ENCODE peak calls at places on chromosomes 7 and 10, in four cellular contexts. R, H, A and Y are unnamed samples.

GRCh38 chr7:106757846-106758245 is 96.9 kb upstream of the CCDC71L start:
- DNase-seq in R (no peak), H (no peak), A (no peak), Y (no peak)

GRCh38 chr7:46146454-46147255 is 225.6 kb upstream of the IGFBP3 start:
- DNase-seq in R (no peak), H (no peak), A (no peak), Y (no peak)

GRCh38 chr10:86411281-86411841 is 44.8 kb upstream of the GRID1 start:
- DNase-seq in R (peak), H (no peak), A (peak), Y (no peak)

GRCh38 chr10:60896715-60897114 is 47.3 kb downstream of the RHOBTB1 start:
- DNase-seq in R (no peak), H (no peak), A (no peak), Y (no peak)

GRCh38 chr7:12684186-12684585 is 3.2 kb upstream of the ARL4A start:
- DNase-seq in R (no peak), H (no peak), A (no peak), Y (no peak)

GRCh38 chr10:60353519-60354258 is 36.0 kb downstream of the ANK3 start:
- DNase-seq in R (no peak), H (no peak), A (no peak), Y (peak)

GRCh38 chr10:103661198-103661950 is 167.9 kb downstream of the NEURL1 start:
- DNase-seq in R (no peak), H (peak), A (peak), Y (no peak)

GRCh38 chr10:73110345-73110849 is at the start of gene NUDT13:
- DNase-seq in R (peak), H (peak), A (peak), Y (peak)

GRCh38 chr7:66807736-66808135 is 67.2 kb downstream of the RABGEF1 start:
- DNase-seq in R (no peak), H (no peak), A (no peak), Y (no peak)

GRCh38 chr7:66815976-66816375 is 75.4 kb downstream of the RABGEF1 start:
- DNase-seq in R (no peak), H (no peak), A (no peak), Y (no peak)

DNA sequence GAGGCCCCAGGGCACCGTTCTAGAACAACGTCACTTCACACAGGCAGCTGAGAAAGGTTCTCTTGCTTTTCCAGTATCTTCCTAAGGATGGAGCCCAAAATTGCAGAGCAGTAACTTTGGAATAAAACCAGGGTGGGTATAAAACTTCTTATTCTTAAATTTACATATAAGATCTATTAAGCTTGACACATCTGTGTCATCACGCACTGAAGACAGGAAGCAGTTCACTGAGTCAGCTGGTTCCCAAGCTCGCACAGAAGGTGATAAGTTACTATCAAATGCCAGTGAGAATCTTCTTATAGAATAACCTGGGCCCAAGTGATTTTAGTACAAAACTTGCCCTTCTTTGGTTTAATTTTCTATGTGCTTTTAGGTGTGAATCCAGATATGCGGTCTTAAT is 70.2 kb downstream of the RABGEF1 start:
- DNase-seq in R (no peak), H (no peak), A (no peak), Y (no peak)
- TF ChIP-seq ATF3 in R (no peak), H (no peak), A (no peak), Y (no peak)

GRCh38 chr10:84265378-84265777 is 20.5 kb downstream of the RGR start:
- DNase-seq in R (no peak), H (no peak), A (no peak), Y (no peak)

GRCh38 chr10:84267503-84268126 is 22.8 kb downstream of the RGR start:
- DNase-seq in R (no peak), H (peak), A (peak), Y (peak)

GRCh38 chr10:84269773-84270172 is 24.9 kb downstream of the RGR start:
- DNase-seq in R (no peak), H (no peak), A (no peak), Y (no peak)

GRCh38 chr10:84270708-84271107 is 25.9 kb downstream of the RGR start:
- DNase-seq in R (no peak), H (no peak), A (no peak), Y (no peak)
- TF ChIP-seq ESRRA in R (no peak), H (no peak), A (no peak), Y (no peak)

GRCh38 chr7:24773646-24774045 is 16.4 kb upstream of the GSDME start:
- DNase-seq in R (no peak), H (no peak), A (no peak), Y (no peak)

GRCh38 chr7:24778543-24779282 is 21.4 kb upstream of the GSDME start:
- DNase-seq in R (no peak), H (no peak), A (no peak), Y (peak)

GRCh38 chr7:24779283-24779655 is 22.0 kb upstream of the GSDME start:
- DNase-seq in R (no peak), H (no peak), A (no peak), Y (no peak)

GRCh38 chr7:24781106-24781505 is 23.8 kb upstream of the GSDME start:
- DNase-seq in R (no peak), H (no peak), A (no peak), Y (no peak)

GRCh38 chr7:24777811-24778210 is 20.5 kb upstream of the GSDME start:
- DNase-seq in R (no peak), H (no peak), A (no peak), Y (no peak)
- TF ChIP-seq ATF3 in R (no peak), H (no peak), A (no peak), Y (no peak)

GRCh38 chr7:94222516-94222915 is 172.2 kb upstream of the COL1A2 start:
- DNase-seq in R (no peak), H (no peak), A (no peak), Y (no peak)

GRCh38 chr7:94212160-94212559 is 182.5 kb upstream of the COL1A2 start:
- DNase-seq in R (no peak), H (no peak), A (no peak), Y (no peak)

DNA sequence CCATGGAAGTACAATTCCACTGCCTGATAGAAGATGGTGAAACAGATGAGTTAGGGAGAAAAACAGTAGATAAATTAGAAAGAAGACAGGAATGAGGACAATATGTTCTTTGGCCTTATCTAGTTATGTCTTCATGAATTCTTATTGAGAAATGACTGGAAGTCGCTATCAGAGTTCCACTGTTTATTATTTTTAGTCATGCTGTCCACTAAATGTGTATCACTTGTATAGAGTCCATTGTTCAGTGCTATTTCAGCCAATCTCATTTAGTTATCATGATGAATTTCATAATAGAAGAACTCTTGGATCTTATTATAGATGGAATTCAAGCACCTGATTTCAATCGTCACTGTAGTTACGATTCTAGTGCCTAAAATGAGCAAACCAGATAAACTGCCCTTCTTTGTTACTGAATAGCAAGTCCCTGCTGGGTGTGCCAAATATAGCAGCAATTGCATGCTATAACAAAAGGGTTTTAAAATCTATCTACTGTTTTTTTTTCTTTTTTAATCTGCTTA is 177.7 kb upstream of the COL1A2 start:
- DNase-seq in R (no peak), H (no peak), A (no peak), Y (no peak)
- TF ChIP-seq ESRRA in R (no peak), H (no peak), A (no peak), Y (no peak)

GRCh38 chr7:44310221-44310848 is 15.1 kb downstream of the CAMK2B start:
- DNase-seq in R (no peak), H (no peak), A (no peak), Y (no peak)

GRCh38 chr7:44307905-44308740 is 17.3 kb downstream of the CAMK2B start:
- DNase-seq in R (no peak), H (no peak), A (no peak), Y (no peak)

GRCh38 chr7:44308741-44309270 is 16.6 kb downstream of the CAMK2B start:
- DNase-seq in R (no peak), H (no peak), A (no peak), Y (no peak)

GRCh38 chr7:44307301-44307900 is 18.0 kb downstream of the CAMK2B start:
- DNase-seq in R (no peak), H (peak), A (peak), Y (peak)

DNA sequence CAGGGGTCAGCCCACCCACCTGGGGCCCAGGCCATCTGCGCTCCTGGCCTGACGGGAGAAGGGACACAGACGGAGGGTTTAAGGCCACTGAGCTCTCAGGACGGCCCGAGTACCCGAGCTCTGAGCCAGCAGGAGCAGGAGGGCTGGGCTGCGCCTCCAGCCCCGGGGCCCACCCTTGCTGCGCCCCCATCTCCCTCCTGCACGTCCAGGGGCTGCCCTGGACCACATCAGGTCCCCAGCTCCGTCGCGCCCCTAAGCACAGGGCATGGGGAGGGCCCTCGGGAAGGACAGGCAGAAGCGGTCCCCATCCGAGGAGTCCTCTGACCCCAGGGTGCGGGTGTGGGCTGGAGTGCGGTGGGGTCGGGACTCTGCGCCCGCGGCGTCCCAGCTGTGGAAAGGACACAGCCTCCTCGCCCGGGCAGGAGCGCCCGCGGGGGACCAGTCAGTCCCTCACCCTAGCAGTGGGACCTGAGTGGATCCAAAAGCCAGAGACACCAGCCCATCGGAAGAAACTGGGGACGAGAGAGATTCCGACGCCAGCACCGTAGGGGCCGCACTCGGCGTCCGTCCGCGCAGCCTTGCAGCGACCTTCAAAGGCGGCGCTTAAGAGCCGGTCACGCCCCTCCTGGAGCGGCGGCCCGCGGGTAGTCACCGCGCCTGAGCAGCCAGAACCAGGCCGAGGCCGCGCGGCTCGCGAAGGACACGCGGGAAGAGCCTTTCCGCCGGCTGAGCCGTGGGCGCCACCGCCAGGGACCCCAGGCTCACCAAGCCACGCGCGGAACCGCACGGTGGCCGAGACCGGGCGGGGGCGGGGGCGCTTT is 15.9 kb downstream of the CAMK2B start:
- DNase-seq in R (no peak), H (peak), A (peak), Y (peak)
- TF ChIP-seq ATF3 in R (no peak), H (no peak), A (no peak), Y (no peak)

DNA sequence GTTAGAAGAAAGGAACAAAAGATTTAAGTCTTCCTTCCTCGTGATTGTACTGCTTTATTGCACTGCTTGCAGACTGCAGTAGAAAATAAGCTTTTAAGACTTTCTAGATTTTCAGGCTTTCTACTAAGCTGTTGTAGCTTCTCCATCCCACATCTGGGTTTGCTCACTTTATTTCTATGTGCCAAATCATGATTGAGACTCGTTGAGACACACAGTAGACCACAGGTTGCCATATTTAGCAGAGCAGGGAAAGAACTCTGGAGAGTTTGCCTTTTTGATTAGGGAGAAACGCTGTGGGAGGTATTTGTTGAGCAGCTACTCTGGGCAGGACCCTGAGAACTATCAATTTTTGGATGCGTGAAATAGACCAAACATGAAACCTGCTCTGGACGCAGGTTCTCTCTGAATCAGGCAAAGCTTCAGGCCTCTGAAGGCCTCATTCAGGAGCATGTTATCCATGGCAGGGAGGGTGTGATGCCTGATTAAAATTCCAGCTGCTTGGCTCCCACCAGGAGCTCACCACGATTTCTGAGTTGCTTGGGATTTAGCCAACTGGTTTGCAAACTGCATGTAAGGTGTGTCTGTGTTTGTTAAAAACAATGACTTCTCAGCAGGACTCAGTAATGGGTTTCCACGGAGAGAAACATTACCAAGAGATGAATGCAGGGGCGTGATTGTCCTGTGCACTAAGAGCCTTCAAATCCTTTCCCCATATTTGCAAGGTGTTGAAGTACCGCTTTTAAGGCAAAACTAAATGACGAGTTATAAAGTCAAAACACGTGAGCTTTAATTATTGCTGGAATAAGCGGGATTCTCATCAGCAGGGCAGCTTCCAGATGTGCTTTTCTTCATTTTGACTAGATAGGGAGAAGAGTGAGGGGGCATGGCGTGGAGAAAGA is 88.9 kb upstream of the BTBD16 start:
- DNase-seq in R (no peak), H (no peak), A (no peak), Y (no peak)
- TF ChIP-seq ESRRA in R (no peak), H (no peak), A (no peak), Y (no peak)

DNA sequence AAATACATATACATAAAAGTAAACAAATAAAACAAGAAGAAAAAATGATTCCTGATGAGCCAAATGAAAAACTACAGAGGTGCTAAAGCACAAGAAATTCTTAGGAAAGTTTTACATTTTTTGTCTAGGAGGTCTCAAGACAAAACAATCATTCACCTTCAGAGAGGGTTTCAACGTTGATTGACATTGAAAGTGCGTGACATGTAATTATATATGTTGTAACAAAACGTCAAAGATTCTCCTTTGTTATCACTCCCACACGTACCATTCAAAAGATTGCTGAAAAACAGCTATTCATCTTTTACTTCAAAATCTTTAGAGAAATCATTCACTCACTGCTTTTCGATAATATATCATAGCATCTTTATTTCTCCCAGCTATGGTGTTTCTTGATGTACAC is 375.9 kb downstream of the NEBL start:
- DNase-seq in R (no peak), H (no peak), A (no peak), Y (no peak)
- TF ChIP-seq ATF3 in R (no peak), H (no peak), A (no peak), Y (no peak)

GRCh38 chr7:40306596-40306995 is 171.8 kb downstream of the SUGCT start:
- DNase-seq in R (no peak), H (no peak), A (no peak), Y (no peak)
- TF ChIP-seq ESRRA in R (no peak), H (no peak), A (no peak), Y (no peak)

GRCh38 chr10:123800299-123800698 is 91.3 kb downstream of the CPXM2 start:
- DNase-seq in R (no peak), H (no peak), A (no peak), Y (peak)
- TF ChIP-seq ATF3 in R (no peak), H (no peak), A (no peak), Y (no peak)

DNA sequence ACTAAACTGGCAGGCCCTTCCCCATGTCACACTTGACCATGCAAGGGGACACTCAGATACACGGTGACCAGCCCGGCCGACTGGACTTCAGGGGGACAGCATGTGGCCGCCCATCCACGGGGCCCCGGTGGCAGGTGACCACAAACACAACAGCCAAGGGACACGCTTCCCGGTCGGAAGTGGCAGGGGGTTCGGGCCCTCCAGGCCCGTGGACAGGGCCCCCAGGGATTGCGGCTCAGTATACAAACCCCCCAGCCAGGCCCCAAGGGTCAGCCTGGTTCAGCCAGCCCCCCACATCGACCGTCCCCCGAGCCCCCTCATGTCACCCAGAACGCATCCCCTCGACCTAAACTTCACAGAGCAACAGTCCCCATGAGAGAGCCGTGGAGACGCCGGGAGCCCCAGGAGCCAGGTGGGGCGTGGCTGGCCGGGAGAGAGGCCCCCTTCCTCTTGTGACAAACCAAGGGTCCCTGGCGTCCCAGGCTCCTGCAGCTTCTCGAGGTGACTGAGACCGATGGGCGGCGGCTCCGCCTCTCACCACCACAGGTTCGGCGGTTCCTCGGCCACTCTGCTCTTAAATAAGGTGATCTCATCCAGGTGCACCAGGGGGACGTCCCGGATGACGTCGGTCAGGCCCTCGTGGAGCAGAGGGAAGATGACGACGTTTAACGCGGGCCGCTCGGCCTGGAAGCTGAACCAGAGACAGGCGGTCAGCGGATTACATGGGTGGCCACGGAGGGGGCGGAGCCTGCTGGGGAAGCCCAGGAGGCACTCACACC is 57.8 kb upstream of the TNRC18 start:
- DNase-seq in R (no peak), H (peak), A (no peak), Y (no peak)
- TF ChIP-seq ESRRA in R (no peak), H (no peak), A (no peak), Y (no peak)